ENCODE peak calls at places on chromosomes 13 and 19, in six cellular contexts. U, H, M, T, O and V are unnamed samples.

GRCh38 chr19:48619692-48620565 is 623 bp downstream of the SPHK2 start:
- DNase-seq in M (peak), U (no peak), T (no peak), H (no peak), O (no peak), V (no peak)

GRCh38 chr19:48740705-48741030 is 258 bp upstream of the RASIP1 start:
- DNase-seq in U (no peak), M (no peak), H (no peak), O (no peak), T (no peak), V (no peak)

GRCh38 chr13:91184244-91184926 is 163.1 kb upstream of the MIR17HG start:
- DNase-seq in M (no peak), T (no peak), H (no peak), U (no peak), O (no peak), V (no peak)

GRCh38 chr13:30142502-30143211 is 164.7 kb downstream of the KATNAL1 start:
- DNase-seq in U (no peak), H (no peak), T (peak), O (peak), M (peak), V (no peak)

GRCh38 chr19:33667141-33667540 is 45.4 kb downstream of the CHST8 start:
- DNase-seq in M (no peak), H (no peak), U (no peak), T (no peak), O (no peak), V (peak)

GRCh38 chr13:79810671-79811070 is 329.7 kb downstream of the NDFIP2 start:
- DNase-seq in M (no peak), O (no peak), U (no peak), T (no peak), H (no peak), V (no peak)

GRCh38 chr13:106138620-106139019 is 396.8 kb downstream of the EFNB2 start:
- DNase-seq in O (no peak), U (no peak), M (no peak), T (no peak), H (no peak), V (no peak)

GRCh38 chr13:112066624-112067004 is 335 bp upstream of the SOX1 start:
- DNase-seq in T (no peak), U (no peak), O (peak), M (peak), H (peak), V (peak)

GRCh38 chr19:18280247-18281081 is 958 bp downstream of the JUND start:
- DNase-seq in H (peak), T (peak), O (peak), M (peak), U (peak), V (peak)

GRCh38 chr13:94495806-94496205 is 16.3 kb upstream of the DCT start:
- DNase-seq in T (no peak), U (no peak), M (no peak), O (no peak), H (no peak), V (no peak)

GRCh38 chr19:1651061-1651547 is 1.3 kb downstream of the TCF3 start:
- DNase-seq in U (no peak), T (no peak), O (no peak), H (no peak), M (no peak), V (no peak)

DNA sequence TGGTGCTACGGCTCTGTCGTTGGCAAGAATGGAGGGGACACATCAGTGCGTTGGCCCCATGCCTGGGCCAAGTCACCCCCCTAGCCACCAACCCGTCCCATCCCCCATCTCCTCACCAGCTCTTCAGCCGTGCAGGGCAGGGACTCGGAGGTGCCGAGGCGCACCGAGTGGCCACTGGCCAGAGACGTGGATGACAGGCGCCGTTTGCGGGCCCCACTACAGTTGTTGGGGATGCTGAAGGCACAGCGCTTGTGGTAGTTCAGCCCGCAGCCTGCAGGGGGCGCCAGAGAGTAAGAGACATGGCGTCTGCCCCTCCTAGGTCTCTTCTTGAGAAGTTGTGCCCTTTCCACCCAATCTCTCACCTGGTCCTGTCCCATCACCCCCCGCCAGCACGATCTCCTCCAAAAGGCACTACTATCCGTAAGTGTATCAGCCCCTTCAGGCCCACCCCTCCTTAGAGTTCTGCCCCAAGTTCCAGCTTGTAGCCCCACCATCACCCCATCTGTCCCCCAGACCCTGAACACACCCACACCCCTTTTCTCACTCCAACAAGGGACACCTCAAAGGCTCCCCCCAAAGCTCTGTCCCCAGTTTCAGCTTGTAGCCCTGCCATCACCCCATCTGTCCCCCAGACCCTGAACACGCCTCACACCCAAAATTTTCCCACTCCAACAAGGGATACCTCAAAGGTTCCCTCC is 12.4 kb downstream of the PRKD2 start:
- DNase-seq in T (peak), M (peak), O (peak), U (peak), H (peak), V (no peak)
- H3K4me3 ChIP-seq in T (no peak), M (no peak), O (no peak), U (no peak), H (no peak), V (no peak)

GRCh38 chr19:40600086-40600917 is 867 bp upstream of the LTBP4 start:
- DNase-seq in H (peak), M (peak), O (no peak), T (no peak), U (no peak), V (no peak)

GRCh38 chr19:40599331-40600085 is 1.7 kb upstream of the LTBP4 start:
- DNase-seq in H (peak), M (peak), U (no peak), T (no peak), O (no peak), V (no peak)

GRCh38 chr19:40603071-40603718 is 2.0 kb downstream of the LTBP4 start:
- DNase-seq in H (no peak), T (peak), U (no peak), O (no peak), M (no peak), V (no peak)

GRCh38 chr19:40598918-40599307 is 2.3 kb upstream of the LTBP4 start:
- DNase-seq in U (no peak), H (no peak), O (no peak), M (no peak), T (no peak), V (no peak)

DNA sequence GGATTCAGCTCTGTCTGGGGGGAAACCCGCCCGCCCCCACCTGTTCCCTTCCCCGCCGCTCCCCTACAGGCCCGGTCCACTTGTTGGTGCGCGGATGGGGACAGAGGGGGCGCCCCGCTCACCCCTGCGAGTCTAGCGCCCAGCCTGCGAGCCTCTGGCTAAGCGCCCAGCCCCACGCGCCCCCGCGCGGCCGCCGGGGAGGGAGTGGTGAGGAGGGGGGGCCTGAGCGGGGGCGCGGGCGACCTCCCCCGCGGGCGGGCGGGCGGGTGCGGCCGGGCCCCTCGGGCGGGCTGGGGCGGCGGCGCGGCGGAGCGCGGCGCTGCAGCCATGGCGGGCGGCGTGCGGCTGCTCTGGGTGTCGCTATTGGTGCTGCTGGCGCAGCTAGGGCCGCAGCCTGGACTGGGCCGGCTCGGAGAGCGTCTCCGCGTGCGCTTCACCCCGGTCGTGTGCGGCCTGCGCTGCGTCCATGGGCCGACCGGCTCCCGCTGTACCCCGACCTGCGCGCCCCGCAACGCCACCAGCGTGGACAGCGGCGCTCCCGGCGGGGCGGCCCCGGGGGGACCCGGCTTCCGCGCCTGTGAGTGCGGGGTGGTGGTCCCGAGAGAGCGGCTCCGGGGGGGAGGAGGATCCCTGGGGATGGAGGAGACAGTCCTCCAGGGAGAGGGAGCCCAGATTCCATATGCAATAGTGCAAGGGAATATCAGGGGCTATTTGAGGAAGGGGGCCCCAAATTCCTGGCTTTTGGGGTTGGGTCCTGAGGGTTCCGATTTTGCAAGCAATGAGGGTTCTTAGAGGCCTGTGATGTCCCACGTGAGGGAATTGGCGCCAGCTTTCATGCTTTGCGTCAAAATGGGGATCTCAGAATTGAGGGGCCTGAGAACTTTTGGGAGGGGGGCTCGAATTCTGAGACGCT is at the start of gene LTBP4:
- DNase-seq in T (peak), U (no peak), M (peak), O (peak), H (peak), V (no peak)
- H3K27ac ChIP-seq in T (peak), U (peak), M (peak), O (no peak), H (peak), V (no peak)

GRCh38 chr19:35513975-35514809 is 743 bp upstream of the DMKN start:
- DNase-seq in T (peak), H (no peak), O (no peak), U (no peak), M (no peak), V (no peak)
- TF ChIP-seq CTCF in T (no peak), H (no peak), O (no peak), U (no peak), M (no peak), V (no peak)

GRCh38 chr13:99509477-99509876 is 8.2 kb downstream of the TM9SF2 start:
- DNase-seq in H (no peak), T (no peak), M (no peak), U (no peak), O (no peak), V (no peak)

GRCh38 chr13:99507054-99507453 is 5.8 kb downstream of the TM9SF2 start:
- DNase-seq in O (no peak), T (no peak), M (no peak), H (no peak), U (no peak), V (no peak)

GRCh38 chr13:99506632-99507031 is 5.4 kb downstream of the TM9SF2 start:
- DNase-seq in O (no peak), T (no peak), M (no peak), U (no peak), H (no peak), V (no peak)

GRCh38 chr13:99501952-99502310 is 659 bp downstream of the TM9SF2 start:
- DNase-seq in M (no peak), U (no peak), T (peak), O (peak), H (no peak), V (no peak)

GRCh38 chr13:99505814-99506269 is 4.6 kb downstream of the TM9SF2 start:
- DNase-seq in H (no peak), T (no peak), O (no peak), M (no peak), U (no peak), V (no peak)
- H3K4me3 ChIP-seq in H (peak), T (no peak), O (no peak), M (peak), U (peak), V (no peak)

GRCh38 chr19:13087795-13088537 is 14.7 kb downstream of the LYL1 start:
- DNase-seq in O (no peak), U (no peak), M (no peak), H (no peak), T (no peak), V (no peak)

GRCh38 chr19:13083627-13084026 is 19.0 kb downstream of the LYL1 start:
- DNase-seq in O (no peak), M (no peak), H (no peak), T (no peak), U (no peak), V (peak)

GRCh38 chr19:13085673-13086072 is 17.0 kb downstream of the LYL1 start:
- DNase-seq in T (peak), U (no peak), H (no peak), M (no peak), O (no peak), V (no peak)

GRCh38 chr19:13087295-13087694 is 15.4 kb downstream of the LYL1 start:
- DNase-seq in H (no peak), U (no peak), M (no peak), T (no peak), O (no peak), V (no peak)

DNA sequence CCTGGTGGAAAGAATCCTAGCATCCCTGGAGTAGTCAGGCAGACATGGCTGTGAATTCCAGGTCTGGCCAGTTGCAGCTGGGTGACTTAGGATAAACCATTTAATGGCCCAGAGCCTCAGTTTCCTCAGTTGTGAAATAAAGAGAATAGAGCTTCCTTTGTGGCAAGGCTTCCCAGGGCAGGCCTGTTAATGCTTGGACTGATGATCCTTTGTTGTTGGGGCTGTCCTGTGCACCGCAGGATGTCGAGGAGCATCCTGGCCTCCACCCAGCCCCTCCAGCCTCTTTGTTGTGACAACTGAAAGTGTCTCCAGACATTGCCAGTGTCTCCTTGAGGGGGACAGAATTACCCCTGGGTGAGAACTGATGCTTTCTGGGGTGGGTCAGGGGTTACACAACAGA is 16.3 kb downstream of the LYL1 start:
- DNase-seq in H (no peak), T (no peak), M (no peak), U (no peak), O (no peak), V (no peak)
- H3K27ac ChIP-seq in H (no peak), T (peak), M (no peak), U (peak), O (no peak), V (peak)

GRCh38 chr19:55640043-55640576 is 692 bp upstream of the ZNF580 start:
- DNase-seq in U (peak), O (peak), H (peak), T (peak), M (peak), V (peak)
- TF ChIP-seq CTCF in U (peak), O (no peak), H (peak), T (peak), M (peak), V (peak)

GRCh38 chr19:10566658-10567410 is 1.0 kb upstream of the KRI1 start:
- DNase-seq in U (no peak), T (no peak), O (no peak), M (peak), H (no peak), V (no peak)
- H3K4me3 ChIP-seq in U (peak), T (no peak), O (peak), M (peak), H (peak), V (peak)

GRCh38 chr19:16199275-16199932 is 1.7 kb downstream of the AP1M1 start:
- DNase-seq in T (no peak), U (no peak), H (no peak), M (no peak), O (no peak), V (no peak)
- H3K27ac ChIP-seq in T (no peak), U (peak), H (peak), M (no peak), O (no peak), V (no peak)